ENCODE peak calls at places on chromosomes 11 and 22, in nine cellular contexts. E, H, V, R, G, W, S, A and Y are unnamed samples.

GRCh38 chr11:113261709-113262475 is 52.5 kb upstream of the TTC12 start:
- DNase-seq in W (no peak), S (no peak), V (no peak), A (no peak), R (no peak), G (no peak), E (no peak), H (no peak), Y (no peak)

GRCh38 chr11:121161349-121161917 is 60.4 kb downstream of the TECTA start:
- DNase-seq in V (no peak), R (no peak), E (no peak), S (no peak), W (no peak), G (no peak), H (no peak), A (no peak), Y (no peak)

GRCh38 chr11:31512117-31512516 is 2.5 kb downstream of the ELP4 start:
- DNase-seq in R (no peak), S (no peak), V (no peak), H (no peak), A (no peak), G (no peak), W (no peak), E (no peak), Y (no peak)

GRCh38 chr11:123700774-123701173 is 40.7 kb downstream of the ZNF202 start:
- DNase-seq in E (no peak), W (no peak), G (no peak), R (no peak), V (peak), H (no peak), A (no peak), S (no peak), Y (no peak)

GRCh38 chr22:39448205-39449054 is 8.4 kb upstream of the MGAT3 start:
- DNase-seq in W (peak), E (no peak), V (no peak), G (no peak), R (no peak), H (no peak), S (no peak), A (no peak), Y (no peak)

GRCh38 chr22:32660292-32660691 is 141.2 kb upstream of the TIMP3 start:
- DNase-seq in G (peak), E (peak), H (no peak), S (no peak), V (peak), R (peak), W (peak), A (peak), Y (no peak)

GRCh38 chr22:43592470-43592869 is 180.7 kb downstream of the MPPED1 start:
- DNase-seq in E (no peak), R (no peak), W (no peak), S (no peak), G (peak), H (no peak), A (peak), V (peak), Y (no peak)

GRCh38 chr22:39282642-39283311 is 36.6 kb downstream of the RPL3 start:
- DNase-seq in R (no peak), A (no peak), S (no peak), V (no peak), E (no peak), W (no peak), G (no peak), H (no peak), Y (no peak)

GRCh38 chr11:75553182-75553581 is 8.9 kb upstream of the SERPINH1 start:
- DNase-seq in V (no peak), A (no peak), H (no peak), R (no peak), E (no peak), S (no peak), W (no peak), G (no peak), Y (no peak)

GRCh38 chr11:68016904-68017817 is 7.0 kb downstream of the ALDH3B1 start:
- DNase-seq in E (no peak), R (no peak), S (no peak), W (no peak), A (peak), V (no peak), G (no peak), H (no peak), Y (no peak)

GRCh38 chr11:8985462-8985861 is 18.3 kb downstream of the NRIP3 start:
- DNase-seq in R (no peak), G (no peak), S (no peak), H (no peak), E (no peak), A (no peak), V (no peak), W (no peak), Y (no peak)

GRCh38 chr11:12482839-12483238 is 105.5 kb downstream of the PARVA start:
- DNase-seq in G (no peak), E (peak), H (no peak), R (no peak), V (no peak), S (no peak), W (peak), A (no peak), Y (no peak)

GRCh38 chr11:94002226-94002625 is 18.9 kb upstream of the HEPHL1 start:
- DNase-seq in E (no peak), A (no peak), W (no peak), R (no peak), S (no peak), G (no peak), H (no peak), V (no peak), Y (no peak)

GRCh38 chr11:94860333-94860732 is 92.2 kb downstream of the AMOTL1 start:
- DNase-seq in S (no peak), E (no peak), R (no peak), G (no peak), H (no peak), A (no peak), V (no peak), W (no peak), Y (no peak)

GRCh38 chr11:100445231-100445735 is 241.8 kb upstream of the ARHGAP42 start:
- DNase-seq in H (no peak), V (peak), W (peak), E (peak), G (peak), S (peak), R (no peak), A (no peak), Y (peak)

GRCh38 chr11:127106142-127106541 is 105.6 kb upstream of the KIRREL3 start:
- DNase-seq in V (peak), G (peak), A (no peak), W (peak), R (no peak), H (no peak), S (peak), E (peak), Y (no peak)

GRCh38 chr11:84837402-84838069 is 789.6 kb downstream of the DLG2 start:
- DNase-seq in R (no peak), A (no peak), S (no peak), G (no peak), V (no peak), E (no peak), W (no peak), H (no peak), Y (no peak)

GRCh38 chr11:36460220-36460619 is 49.9 kb downstream of the TRAF6 start:
- DNase-seq in V (peak), W (no peak), R (no peak), H (no peak), S (no peak), G (no peak), A (no peak), E (no peak), Y (no peak)

GRCh38 chr11:106395716-106396349 is 318.4 kb downstream of the AASDHPPT start:
- DNase-seq in A (no peak), S (no peak), H (no peak), G (no peak), W (no peak), R (no peak), E (no peak), V (no peak), Y (no peak)

GRCh38 chr11:66891849-66892660 is 35.2 kb downstream of the LRFN4 start:
- DNase-seq in E (peak), A (no peak), H (no peak), V (peak), S (no peak), W (peak), G (no peak), R (peak), Y (no peak)

GRCh38 chr11:57777969-57778317 is 16.3 kb downstream of the CTNND1 start:
- DNase-seq in S (no peak), H (no peak), V (peak), G (no peak), E (peak), A (no peak), R (no peak), W (peak), Y (no peak)

GRCh38 chr11:116171271-116172140 is 601.3 kb downstream of the BUD13 start:
- DNase-seq in G (no peak), V (no peak), H (no peak), E (no peak), W (no peak), A (no peak), R (no peak), S (no peak), Y (no peak)

GRCh38 chr11:83778598-83778997 is 492.4 kb upstream of the CCDC90B start:
- DNase-seq in V (no peak), W (no peak), G (no peak), E (no peak), A (no peak), S (no peak), H (no peak), R (no peak), Y (no peak)

GRCh38 chr11:126494831-126495230 is 139.3 kb downstream of the ST3GAL4 start:
- DNase-seq in W (no peak), V (no peak), G (no peak), E (no peak), R (no peak), S (no peak), H (no peak), A (no peak), Y (no peak)

GRCh38 chr22:41781508-41781906 is 19.0 kb upstream of the CCDC134 start:
- DNase-seq in V (no peak), H (no peak), W (no peak), A (no peak), R (no peak), S (no peak), G (no peak), E (no peak), Y (no peak)

GRCh38 chr11:72333657-72334056 is 89.7 kb upstream of the PHOX2A start:
- DNase-seq in G (no peak), S (no peak), V (peak), E (no peak), W (no peak), H (no peak), A (no peak), R (no peak), Y (no peak)

GRCh38 chr11:71181566-71181965 is 70.8 kb downstream of the SHANK2 start:
- DNase-seq in W (no peak), V (peak), A (no peak), R (no peak), G (no peak), E (no peak), H (no peak), S (no peak), Y (no peak)

GRCh38 chr11:61728940-61729219 is 23.6 kb upstream of the MYRF start:
- DNase-seq in R (no peak), V (no peak), G (no peak), A (no peak), S (no peak), W (no peak), E (no peak), H (no peak), Y (no peak)

GRCh38 chr22:36590441-36591056 is 61.6 kb upstream of the EIF3D start:
- DNase-seq in S (no peak), G (no peak), W (no peak), H (no peak), A (no peak), E (no peak), V (no peak), R (no peak), Y (no peak)

GRCh38 chr22:20569059-20570058 is 61.9 kb downstream of the MED15 start:
- DNase-seq in A (no peak), H (no peak), G (no peak), R (peak), V (no peak), S (no peak), W (peak), E (peak), Y (no peak)

GRCh38 chr11:65776196-65776595 is 4.6 kb downstream of the AP5B1 start:
- DNase-seq in E (no peak), A (no peak), G (no peak), R (no peak), V (no peak), S (no peak), H (no peak), W (no peak), Y (no peak)

GRCh38 chr11:60914620-60915249 is 777 bp downstream of the TMEM109 start:
- DNase-seq in A (no peak), R (no peak), V (peak), S (no peak), H (no peak), G (no peak), E (no peak), W (peak), Y (no peak)

GRCh38 chr22:20566420-20567260 is 59.2 kb downstream of the MED15 start:
- DNase-seq in H (no peak), W (peak), R (peak), S (no peak), V (no peak), G (no peak), A (no peak), E (no peak), Y (no peak)